ENCODE peak calls at places on chromosomes 13 and 19, in five cellular contexts. J, H, U, W and K are unnamed samples.

GRCh38 chr13:40189426-40189825 is 477.0 kb downstream of the FOXO1 start:
- DNase-seq in J (no peak), H (no peak), U (no peak), W (no peak), K (no peak)

GRCh38 chr13:91264484-91264883 is 83.0 kb upstream of the MIR17HG start:
- DNase-seq in J (no peak), H (no peak), U (no peak), W (no peak), K (no peak)

GRCh38 chr19:48330012-48330681 is 4.8 kb downstream of the EMP3 start:
- DNase-seq in J (no peak), H (peak; percentile 80), U (no peak), W (peak; percentile 86), K (peak; percentile 89)

GRCh38 chr19:294819-295686 is 3.9 kb upstream of the PLPP2 start:
- DNase-seq in J (no peak), H (no peak), U (no peak), W (peak; percentile 56), K (no peak)

GRCh38 chr13:39159393-39159792 is 121.1 kb downstream of the NHLRC3 start:
- DNase-seq in J (no peak), H (peak; percentile 32), U (no peak), W (no peak), K (no peak)

GRCh38 chr19:35013820-35014754 is 14.0 kb downstream of the GRAMD1A start:
- DNase-seq in J (no peak), H (no peak), U (no peak), W (no peak), K (peak; percentile 64)

GRCh38 chr19:37309834-37310575 is 60.9 kb upstream of the ZNF527 start:
- DNase-seq in J (no peak), H (no peak), U (no peak), W (no peak), K (no peak)

GRCh38 chr19:21604351-21604926 is 99.0 kb downstream of the ZNF429 start:
- DNase-seq in J (no peak), H (peak; percentile 33), U (no peak), W (peak; percentile 28), K (no peak)

GRCh38 chr13:26968431-26969335 is 202.9 kb downstream of the USP12 start:
- DNase-seq in J (no peak), H (no peak), U (no peak), W (peak; percentile 40), K (peak; percentile 48)

GRCh38 chr19:485583-486236 is 10.6 kb upstream of the MADCAM1 start:
- DNase-seq in J (no peak), H (peak; percentile 75), U (no peak), W (peak; percentile 90), K (peak; percentile 94)

GRCh38 chr13:51218691-51219090 is 3.5 kb upstream of the FAM124A start:
- DNase-seq in J (no peak), H (no peak), U (no peak), W (no peak), K (no peak)

GRCh38 chr19:56132316-56132822 is 8.7 kb upstream of the ZNF444 start:
- DNase-seq in J (no peak), H (no peak), U (no peak), W (no peak), K (no peak)

GRCh38 chr19:10912619-10913018 is 15.8 kb downstream of the YIPF2 start:
- DNase-seq in J (no peak), H (no peak), U (no peak), W (no peak), K (no peak)

GRCh38 chr19:5354403-5354802 is 13.8 kb upstream of the PTPRS start:
- DNase-seq in J (no peak), H (no peak), U (no peak), W (no peak), K (no peak)

GRCh38 chr19:40596608-40597328 is 4.4 kb upstream of the LTBP4 start:
- DNase-seq in J (peak; percentile 67), H (no peak), U (no peak), W (peak; percentile 70), K (peak; percentile 83)

GRCh38 chr13:34416833-34417425 is 525.1 kb upstream of the NBEA start:
- DNase-seq in J (no peak), H (no peak), U (peak; percentile 3), W (peak; percentile 37), K (peak; percentile 80)

GRCh38 chr19:15417699-15418098 is 1.1 kb downstream of the AKAP8L start:
- DNase-seq in J (no peak), H (peak; percentile 9), U (no peak), W (no peak), K (no peak)

GRCh38 chr19:7494416-7495098 is 5.7 kb upstream of the PEX11G start:
- DNase-seq in J (no peak), H (peak; percentile 85), U (no peak), W (peak; percentile 92), K (peak; percentile 85)

GRCh38 chr13:57631607-57632275 is at the start of gene PCDH17:
- DNase-seq in J (no peak), H (no peak), U (no peak), W (peak; percentile 38), K (no peak)

GRCh38 chr13:51613535-51613934 is 29.3 kb downstream of the WDFY2 start:
- DNase-seq in J (no peak), H (no peak), U (no peak), W (no peak), K (no peak)

GRCh38 chr13:59279024-59279423 is 884.7 kb downstream of the DIAPH3 start:
- DNase-seq in J (no peak), H (no peak), U (no peak), W (no peak), K (no peak)

GRCh38 chr13:77040076-77040475 is 13.1 kb upstream of the FBXL3 start:
- DNase-seq in J (no peak), H (no peak), U (no peak), W (no peak), K (no peak)

GRCh38 chr13:42000836-42001235 is 39.9 kb upstream of the VWA8 start:
- DNase-seq in J (no peak), H (no peak), U (no peak), W (no peak), K (no peak)

GRCh38 chr13:32228330-32229041 is 86.7 kb downstream of the ZAR1L start:
- DNase-seq in J (peak; percentile 18), H (peak; percentile 26), U (no peak), W (no peak), K (no peak)

GRCh38 chr13:64793592-64793991 is 2436.5 kb downstream of the PCDH9 start:
- DNase-seq in J (no peak), H (no peak), U (no peak), W (no peak), K (no peak)

GRCh38 chr13:28819748-28820098 is 416 bp upstream of the MTUS2 start:
- DNase-seq in J (no peak), H (no peak), U (no peak), W (no peak), K (no peak)

GRCh38 chr13:26423634-26424033 is 133.8 kb upstream of the WASF3 start:
- DNase-seq in J (no peak), H (no peak), U (peak; percentile 7), W (no peak), K (peak; percentile 92)

GRCh38 chr13:95301135-95301946 is at the start of gene ABCC4:
- DNase-seq in J (peak; percentile 53), H (peak; percentile 72), U (no peak), W (peak; percentile 35), K (peak; percentile 88)

GRCh38 chr19:47445937-47446402 is 25.7 kb downstream of the SLC8A2 start:
- DNase-seq in J (no peak), H (no peak), U (no peak), W (peak; percentile 56), K (no peak)

GRCh38 chr13:35649162-35649561 is 172.7 kb upstream of the MAB21L1 start:
- DNase-seq in J (no peak), H (no peak), U (no peak), W (no peak), K (no peak)

GRCh38 chr13:71039440-71039839 is 827.6 kb downstream of the DACH1 start:
- DNase-seq in J (no peak), H (no peak), U (no peak), W (no peak), K (no peak)

GRCh38 chr13:57629391-57629804 is 2.1 kb upstream of the PCDH17 start:
- DNase-seq in J (no peak), H (no peak), U (no peak), W (peak; percentile 21), K (no peak)

GRCh38 chr13:51729853-51730553 is 74.0 kb downstream of the DHRS12 start:
- DNase-seq in J (no peak), H (peak; percentile 77), U (peak; percentile 28), W (peak; percentile 60), K (peak; percentile 86)

GRCh38 chr19:33603377-33603776 is 18.4 kb upstream of the CHST8 start:
- DNase-seq in J (no peak), H (peak; percentile 70), U (no peak), W (no peak), K (no peak)

GRCh38 chr13:93298741-93299140 is 72.1 kb downstream of the GPC6 start:
- DNase-seq in J (no peak), H (no peak), U (no peak), W (no peak), K (no peak)

GRCh38 chr13:43319617-43320444 is 296.4 kb downstream of the DNAJC15 start:
- DNase-seq in J (no peak), H (no peak), U (no peak), W (no peak), K (no peak)

GRCh38 chr19:18649371-18650047 is 12.7 kb downstream of the KLHL26 start:
- DNase-seq in J (no peak), H (peak; percentile 48), U (no peak), W (no peak), K (peak; percentile 90)
- H3K27ac ChIP-seq in J (no peak overlapping the region), H (no peak overlapping the region), U (peak overlapping the region; percentile 88), W (peak overlapping the region; percentile 78), K (peak overlapping the region; percentile 86)

GRCh38 chr13:45834411-45834994 is 17.1 kb downstream of the SIAH3 start:
- DNase-seq in J (no peak), H (no peak), U (no peak), W (no peak), K (no peak)
- H3K27ac ChIP-seq in J (no peak overlapping the region), H (no peak overlapping the region), U (no peak overlapping the region), W (no peak overlapping the region), K (no peak overlapping the region)

DNA sequence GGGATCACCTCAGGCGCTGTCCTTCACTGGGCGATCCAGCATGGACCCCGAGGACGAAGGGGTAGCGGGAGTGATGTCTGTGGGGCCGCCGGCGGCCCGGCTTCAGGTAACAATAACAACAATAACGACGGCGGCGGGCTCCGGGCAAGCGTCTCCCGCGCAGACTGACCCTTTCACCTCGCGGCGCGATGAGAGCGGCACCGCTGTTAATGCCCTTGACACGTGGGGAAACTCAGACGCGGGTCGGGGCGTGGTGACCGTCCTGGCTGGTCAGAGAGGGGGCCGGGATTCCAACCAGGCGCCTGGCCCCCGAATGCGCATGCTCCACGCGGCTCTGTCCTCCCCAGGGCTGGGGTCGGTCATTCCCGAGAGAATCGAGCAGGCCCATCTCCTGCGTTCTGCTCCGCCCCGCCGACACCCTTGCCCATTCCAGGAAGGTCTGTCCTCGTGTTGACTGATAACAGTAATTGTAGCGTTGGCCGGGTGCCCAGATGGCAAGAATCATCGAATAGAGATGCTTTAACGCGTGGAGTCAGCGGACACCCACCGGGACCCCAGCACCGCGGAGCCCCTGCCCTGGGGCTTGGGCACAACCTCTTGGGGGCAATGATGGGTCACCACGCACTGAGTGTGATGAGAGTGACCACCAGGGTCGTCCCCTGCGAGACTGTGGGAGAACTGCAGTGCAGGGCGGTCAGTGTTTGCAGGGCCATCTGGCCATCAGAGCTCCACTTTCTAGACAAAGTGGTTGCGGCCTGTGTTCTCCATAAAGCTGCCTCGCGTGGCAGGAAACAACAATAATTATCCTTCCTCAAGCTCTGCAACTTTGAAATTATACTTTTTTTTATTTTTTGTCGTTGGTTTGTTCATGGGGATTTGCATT is 528 bp downstream of the ZNF8 start:
- DNase-seq in J (no peak), H (peak; percentile 34), U (peak; percentile 40), W (peak; percentile 92), K (peak; percentile 84)
- H3K27ac ChIP-seq in J (peak overlapping the region; percentile 74), H (peak overlapping the region; percentile 73), U (peak overlapping the region; percentile 86), W (peak overlapping the region; percentile 89), K (peak overlapping the region; percentile 88)

GRCh38 chr19:43124360-43124759 is 41.9 kb upstream of the PSG2 start:
- DNase-seq in J (no peak), H (no peak), U (no peak), W (no peak), K (no peak)
- H3K27ac ChIP-seq in J (no peak overlapping the region), H (no peak overlapping the region), U (no peak overlapping the region), W (no peak overlapping the region), K (no peak overlapping the region)